ENCODE peak calls at places on chromosomes 4 and X, in six cellular contexts. X, B, N, U, Y and A are unnamed samples.

GRCh38 chrX:149898554-149898953 is 17.6 kb downstream of the MAGEA8 start:
- DNase-seq in X (no peak), B (no peak), N (no peak), U (no peak), Y (no peak), A (no peak)

GRCh38 chr4:87010192-87010591 is 75.4 kb downstream of the AFF1 start:
- DNase-seq in X (no peak), B (no peak), N (no peak), U (no peak), Y (no peak), A (no peak)

GRCh38 chrX:154486396-154487207 is at the start of gene UBL4A:
- DNase-seq in X (peak; percentile 12), B (peak; percentile 86), N (no peak), U (peak; percentile 55), Y (peak; percentile 83), A (peak; percentile 88)

GRCh38 chr4:2072971-2073807 is 14.1 kb downstream of the NAT8L start:
- DNase-seq in X (no peak), B (peak; percentile 33), N (no peak), U (peak; percentile 43), Y (peak; percentile 42), A (no peak)

GRCh38 chr4:11817088-11817487 is 388.4 kb upstream of the HS3ST1 start:
- DNase-seq in X (no peak), B (no peak), N (no peak), U (no peak), Y (no peak), A (no peak)

GRCh38 chr4:6055030-6055429 is 36.8 kb upstream of the C4orf50 start:
- DNase-seq in X (no peak), B (no peak), N (no peak), U (no peak), Y (no peak), A (no peak)

GRCh38 chr4:73650255-73650654 is 30.0 kb upstream of the RASSF6 start:
- DNase-seq in X (no peak), B (no peak), N (no peak), U (no peak), Y (no peak), A (peak; percentile 12)

GRCh38 chr4:28966982-28967381 is 1753.2 kb upstream of the PCDH7 start:
- DNase-seq in X (no peak), B (no peak), N (no peak), U (no peak), Y (no peak), A (no peak)

GRCh38 chrX:128106630-128107029 is 54.4 kb upstream of the ACTRT1 start:
- DNase-seq in X (no peak), B (peak; percentile 4), N (peak; percentile 3), U (no peak), Y (no peak), A (peak; percentile 18)

GRCh38 chr4:151284534-151285245 is 7.7 kb downstream of the PRSS48 start:
- DNase-seq in X (no peak), B (no peak), N (no peak), U (no peak), Y (no peak), A (no peak)

GRCh38 chr4:164880489-164881262 is 3.7 kb downstream of the APELA start:
- DNase-seq in X (no peak), B (no peak), N (no peak), U (no peak), Y (no peak), A (no peak)

GRCh38 chrX:15877380-15877779 is 22.8 kb upstream of the AP1S2 start:
- DNase-seq in X (no peak), B (no peak), N (no peak), U (no peak), Y (no peak), A (no peak)

GRCh38 chrX:68284281-68284904 is 148.9 kb downstream of the OPHN1 start:
- DNase-seq in X (no peak), B (no peak), N (no peak), U (no peak), Y (no peak), A (no peak)

GRCh38 chrX:13099121-13099520 is 54.7 kb upstream of the FAM9C start:
- DNase-seq in X (no peak), B (no peak), N (no peak), U (no peak), Y (no peak), A (no peak)

GRCh38 chrX:120260369-120260768 is 9.8 kb downstream of the ZBTB33 start:
- DNase-seq in X (no peak), B (no peak), N (no peak), U (no peak), Y (no peak), A (no peak)

GRCh38 chrX:73728518-73729023 is 165.6 kb downstream of the CHIC1 start:
- DNase-seq in X (no peak), B (no peak), N (no peak), U (no peak), Y (no peak), A (no peak)

GRCh38 chr4:73620115-73620792 is at the start of gene RASSF6:
- DNase-seq in X (peak; percentile 55), B (no peak), N (no peak), U (peak; percentile 75), Y (peak; percentile 27), A (peak; percentile 49)

GRCh38 chr4:6804082-6804752 is 21.7 kb downstream of the KIAA0232 start:
- DNase-seq in X (no peak), B (no peak), N (no peak), U (no peak), Y (no peak), A (no peak)

GRCh38 chrX:51461053-51462050 is 35.0 kb downstream of the NUDT11 start:
- DNase-seq in X (peak; percentile 7), B (peak; percentile 25), N (peak; percentile 6), U (no peak), Y (peak; percentile 17), A (no peak)

GRCh38 chr4:6548201-6548881 is 26.6 kb upstream of the MAN2B2 start:
- DNase-seq in X (peak; percentile 46), B (peak; percentile 78), N (peak; percentile 22), U (peak; percentile 66), Y (peak; percentile 58), A (peak; percentile 87)

GRCh38 chr4:130210871-130211270 is 1114.9 kb downstream of the C4orf33 start:
- DNase-seq in X (peak; percentile 2), B (no peak), N (no peak), U (no peak), Y (no peak), A (no peak)

GRCh38 chr4:168619266-168619631 is 122.4 kb downstream of the PALLD start:
- DNase-seq in X (no peak), B (no peak), N (no peak), U (no peak), Y (no peak), A (no peak)

GRCh38 chr4:2434420-2434819 is 15.7 kb downstream of the CFAP99 start:
- DNase-seq in X (no peak), B (no peak), N (no peak), U (no peak), Y (no peak), A (no peak)

GRCh38 chr4:53702334-53703266 is 111.3 kb upstream of the LNX1 start:
- DNase-seq in X (no peak), B (peak; percentile 84), N (peak; percentile 63), U (peak; percentile 49), Y (no peak), A (no peak)

GRCh38 chrX:69038826-69039225 is 126.4 kb downstream of the PJA1 start:
- DNase-seq in X (no peak), B (no peak), N (no peak), U (no peak), Y (no peak), A (no peak)

GRCh38 chr4:106993846-106994245 is 42.3 kb downstream of the DKK2 start:
- DNase-seq in X (no peak), B (peak; percentile 4), N (no peak), U (no peak), Y (no peak), A (no peak)

GRCh38 chr4:161573836-161574235 is 590.0 kb downstream of the FSTL5 start:
- DNase-seq in X (no peak), B (no peak), N (no peak), U (no peak), Y (no peak), A (no peak)

GRCh38 chrX:40127052-40127451 is 29.3 kb upstream of the BCOR start:
- DNase-seq in X (no peak), B (no peak), N (no peak), U (no peak), Y (no peak), A (no peak)

GRCh38 chr4:4480685-4481393 is 61.0 kb downstream of the STX18 start:
- DNase-seq in X (no peak), B (peak; percentile 45), N (no peak), U (no peak), Y (no peak), A (no peak)

GRCh38 chr4:109046549-109047171 is 255.8 kb downstream of the COL25A1 start:
- DNase-seq in X (no peak), B (no peak), N (peak; percentile 0), U (no peak), Y (peak; percentile 26), A (no peak)
- TF ChIP-seq JUND in X (no peak), B (no peak), N (no peak), U (no peak), Y (peak; percentile 52), A (no peak)

DNA sequence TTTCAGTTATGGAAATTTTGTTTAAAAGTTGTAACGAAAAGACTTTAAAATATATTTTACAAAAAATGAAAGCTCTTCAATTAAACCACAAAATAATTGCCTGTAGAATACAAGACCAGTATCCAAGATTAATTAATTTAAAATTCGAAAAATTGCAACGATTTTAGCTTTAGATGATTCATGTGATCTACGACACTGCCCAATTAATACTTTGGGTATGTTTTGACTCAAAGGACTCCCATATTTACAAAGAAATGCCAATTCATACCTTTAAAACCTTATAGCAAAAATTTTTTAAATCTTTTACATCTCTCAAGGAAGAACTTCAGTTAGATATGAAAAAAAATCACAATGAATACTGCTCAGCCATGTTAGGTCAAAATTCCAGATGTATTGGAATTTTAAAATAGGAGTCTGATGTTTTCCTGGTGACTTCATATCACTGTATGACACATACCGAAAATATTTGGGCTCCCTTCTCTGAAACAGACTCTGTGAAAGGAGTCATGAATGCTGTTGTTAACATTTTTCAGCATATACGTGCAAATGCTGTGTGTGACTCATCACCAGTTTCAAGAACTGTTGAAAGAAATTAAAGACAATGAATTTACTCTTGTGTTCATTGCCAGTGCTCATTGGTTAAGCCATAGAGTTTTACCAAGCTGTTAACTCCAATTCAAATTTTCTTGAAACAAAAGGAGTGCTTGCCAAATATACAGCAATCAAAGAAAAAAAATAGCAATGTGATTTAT is 13.8 kb upstream of the SMS start:
- DNase-seq in X (peak; percentile 82), B (no peak), N (peak; percentile 82), U (no peak), Y (peak; percentile 40), A (no peak)
- TF ChIP-seq JUND in X (peak; percentile 90), B (peak; percentile 92), N (peak; percentile 49), U (peak; percentile 79), Y (peak; percentile 95), A (no peak)

GRCh38 chr4:20839957-20840356 is 139.7 kb downstream of the PACRGL start:
- DNase-seq in X (no peak), B (no peak), N (no peak), U (no peak), Y (no peak), A (no peak)
- TF ChIP-seq JUND in X (no peak), B (peak; percentile 79), N (no peak), U (no peak), Y (no peak), A (no peak)

DNA sequence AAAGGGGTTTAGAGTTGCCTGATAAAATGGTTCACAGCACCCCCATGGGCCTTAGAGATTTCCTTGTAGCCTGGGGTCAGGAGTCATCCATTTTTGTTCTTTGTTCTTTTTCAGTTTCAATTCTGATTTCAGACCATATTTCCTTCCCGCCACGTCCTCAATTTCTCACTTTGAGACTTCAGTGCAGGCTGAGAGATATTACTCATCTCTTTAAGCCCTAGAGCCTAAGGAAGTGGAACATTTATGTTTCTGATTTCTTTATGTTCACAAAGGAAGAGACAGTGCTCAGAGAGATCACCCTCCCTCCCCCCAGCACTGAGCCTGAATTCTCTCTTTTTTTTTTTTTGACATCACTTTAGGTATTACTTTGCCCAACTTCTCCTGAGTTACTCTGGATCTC is 56.3 kb downstream of the MSN start:
- DNase-seq in X (no peak), B (no peak), N (no peak), U (no peak), Y (no peak), A (no peak)
- TF ChIP-seq JUND in X (no peak), B (no peak), N (no peak), U (no peak), Y (no peak), A (no peak)